ENCODE peak calls at places on chromosomes 13 and 19, in four cellular contexts. Q, J, U and X are unnamed samples.

GRCh38 chr13:40123962-40124647 is 468.6 kb downstream of the COG6 start:
- DNase-seq in U (no peak), J (no peak), Q (no peak), X (no peak)

GRCh38 chr13:34721631-34722144 is 220.4 kb upstream of the NBEA start:
- DNase-seq in Q (no peak), U (no peak), J (no peak), X (no peak)

GRCh38 chr13:29362849-29363604 is 232.5 kb downstream of the SLC7A1 start:
- DNase-seq in U (peak; percentile 48), J (peak; percentile 13), Q (peak; percentile 43), X (peak; percentile 45)

GRCh38 chr13:45422731-45423130 is 4.6 kb upstream of the SLC25A30 start:
- DNase-seq in Q (no peak), J (no peak), U (no peak), X (no peak)

GRCh38 chr13:32247887-32248286 is 67.3 kb downstream of the ZAR1L start:
- DNase-seq in Q (no peak), J (no peak), U (no peak), X (no peak)

GRCh38 chr13:109163052-109163413 is 533.6 kb downstream of the MYO16 start:
- DNase-seq in Q (no peak), U (no peak), J (no peak), X (no peak)

GRCh38 chr13:42047561-42048322 is 706 bp upstream of the DGKH start:
- DNase-seq in Q (no peak), U (peak; percentile 35), J (peak; percentile 8), X (peak; percentile 40)

GRCh38 chr19:11265785-11266236 is 3.5 kb upstream of the DOCK6 start:
- DNase-seq in Q (peak; percentile 93), U (peak; percentile 23), J (no peak), X (peak; percentile 87)

GRCh38 chr19:5628919-5629481 is 6.1 kb downstream of the SAFB start:
- DNase-seq in Q (no peak), J (no peak), U (no peak), X (no peak)

GRCh38 chr13:27810461-27810860 is 18.2 kb downstream of the GSX1 start:
- DNase-seq in Q (no peak), U (no peak), J (no peak), X (no peak)

GRCh38 chr13:24683370-24683769 is 3.2 kb downstream of the ATP12A start:
- DNase-seq in Q (peak; percentile 8), U (no peak), J (no peak), X (no peak)

DNA sequence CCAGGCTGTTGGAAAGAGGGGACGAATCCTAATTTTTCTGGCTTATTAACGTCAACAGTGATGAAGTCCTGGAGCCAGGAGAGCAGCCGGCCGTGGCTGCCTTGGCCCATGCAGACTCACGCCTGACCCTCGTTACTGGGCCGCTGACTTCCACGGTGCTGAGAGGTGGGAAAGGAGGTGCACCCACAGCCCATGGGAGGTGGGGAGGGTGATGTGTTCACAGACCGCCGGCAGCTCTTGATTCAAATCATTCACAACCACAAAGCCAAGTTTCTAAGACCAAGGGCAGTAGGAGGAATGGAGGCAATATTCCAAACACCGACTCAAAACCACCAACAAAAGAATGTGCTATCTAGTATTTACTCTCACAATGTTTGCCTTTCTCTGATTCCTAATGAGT is 24.3 kb downstream of the COL4A2 start:
- DNase-seq in Q (no peak), J (no peak), U (no peak), X (no peak)
- TF ChIP-seq POLR2AphosphoS2 in Q (no peak), J (no peak), U (no peak), X (no peak)

GRCh38 chr13:78460176-78460575 is 143.2 kb downstream of the POU4F1 start:
- DNase-seq in Q (no peak), J (no peak), U (no peak), X (no peak)
- TF ChIP-seq POLR2AphosphoS2 in Q (no peak), J (no peak), U (no peak), X (no peak)

GRCh38 chr13:70666883-70667282 is 558.6 kb upstream of the KLHL1 start:
- DNase-seq in U (no peak), Q (no peak), J (no peak), X (no peak)

GRCh38 chr13:70668293-70668692 is 560.0 kb upstream of the KLHL1 start:
- DNase-seq in U (no peak), Q (peak; percentile 3), J (no peak), X (no peak)

DNA sequence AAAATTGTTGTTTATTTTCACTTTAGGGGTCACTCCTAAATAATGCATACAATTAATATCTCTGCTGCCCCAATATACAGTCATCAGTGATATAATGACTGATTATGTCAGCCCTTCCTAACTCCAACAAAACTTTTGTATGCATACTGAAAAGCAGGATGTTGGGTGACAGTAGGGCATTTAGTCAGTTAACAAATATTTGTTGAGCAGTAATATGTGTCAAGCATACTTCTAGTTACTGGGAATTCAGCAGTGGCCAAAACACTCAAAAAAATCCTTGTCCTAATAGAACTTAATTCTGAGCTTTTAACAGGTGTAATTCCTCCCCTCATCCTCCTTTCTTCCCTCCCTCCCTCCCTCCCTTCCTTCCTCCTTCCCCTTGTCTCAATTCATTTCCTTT is 560.7 kb upstream of the KLHL1 start:
- DNase-seq in Q (peak; percentile 12), J (no peak), U (no peak), X (no peak)
- TF ChIP-seq POLR2AphosphoS2 in Q (no peak), J (no peak), U (no peak), X (no peak)

DNA sequence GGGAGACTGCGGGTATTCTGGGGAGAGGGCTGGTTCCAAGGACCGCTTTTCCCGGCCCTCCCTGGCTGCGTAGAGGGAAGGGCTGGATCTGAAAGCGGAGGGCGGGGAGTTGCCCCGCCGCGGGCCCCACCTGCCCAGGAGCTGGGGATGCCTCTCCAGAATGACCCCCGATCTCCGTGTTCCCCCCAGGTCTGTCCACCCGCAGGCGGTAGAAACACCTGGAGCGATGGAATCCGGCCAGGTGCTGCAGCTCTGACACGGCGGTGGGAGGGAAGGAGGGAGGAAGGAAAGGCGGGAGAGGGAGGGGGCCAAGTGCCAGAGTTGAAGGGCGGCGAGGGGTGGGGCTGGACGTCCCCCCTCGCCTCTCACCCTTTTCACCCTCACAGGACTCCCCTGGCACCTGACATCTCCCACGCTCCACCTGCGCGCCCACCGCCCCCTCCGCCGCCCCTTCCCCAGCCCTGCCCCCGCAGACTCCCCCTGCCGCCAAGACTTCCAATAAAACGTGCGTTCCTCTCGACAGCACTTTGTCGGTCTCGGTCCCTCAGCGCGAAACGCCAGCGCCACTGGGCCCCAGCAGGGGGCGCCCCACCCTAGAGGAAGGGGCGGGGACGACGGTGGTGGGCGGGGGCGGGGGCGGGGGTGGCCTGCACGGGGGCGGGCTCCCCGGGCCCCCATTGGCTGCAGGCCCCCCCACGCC is 374 bp upstream of the FXYD7 start:
- DNase-seq in Q (no peak), U (peak; percentile 89), J (no peak), X (peak; percentile 74)
- TF ChIP-seq POLR2AphosphoS2 in Q (no peak), U (no peak), J (no peak), X (no peak)

DNA sequence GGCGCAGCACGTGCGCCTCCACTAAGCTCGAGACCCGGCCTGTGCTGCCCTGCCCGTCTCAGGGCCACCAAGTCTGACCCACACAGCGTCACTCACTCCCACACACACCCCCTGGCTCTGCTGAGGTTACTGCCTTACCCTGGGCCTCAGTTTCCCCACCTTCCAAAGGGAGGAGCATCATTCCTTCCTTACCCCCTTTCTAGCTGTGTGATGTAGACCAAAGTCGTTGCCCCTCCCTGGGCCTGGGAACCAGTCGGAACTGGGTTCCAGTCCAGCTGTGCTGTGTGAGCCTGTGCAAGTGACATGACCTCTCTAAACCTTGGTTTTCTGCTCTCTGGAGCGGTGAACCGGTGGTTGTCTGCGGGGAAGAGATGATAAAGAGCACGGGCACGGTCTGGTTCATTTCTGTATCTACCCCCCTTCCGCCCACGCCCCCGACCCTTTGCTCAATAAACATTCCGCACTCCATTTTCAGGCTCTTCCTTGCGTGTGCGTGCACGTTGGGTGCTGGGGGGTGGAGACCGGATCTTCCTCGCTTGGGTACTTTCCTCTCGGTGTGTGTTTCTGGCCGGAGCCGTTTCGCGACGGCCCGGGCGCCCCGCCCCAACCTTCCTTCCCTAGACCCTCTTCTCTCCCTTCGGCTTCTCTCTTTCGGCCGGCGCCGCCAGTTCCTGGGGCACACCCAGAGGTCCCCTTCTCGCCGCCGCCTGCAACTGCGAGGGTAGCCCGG is at the start of gene ZNF581:
- DNase-seq in Q (peak; percentile 57), J (peak; percentile 59), U (no peak), X (peak; percentile 86)
- TF ChIP-seq POLR2AphosphoS2 in Q (no peak), J (peak; percentile 92), U (peak; percentile 90), X (no peak)